ENCODE peak calls at places on chromosomes 4 and X, in six cellular contexts. One of them, this sample, is unnamed. For H3K27me3 and H3K4me1, the result is how much of the 10 kb centered on the place peaks cover.

GRCh38 chrX:43734444-43734843 is 78.3 kb downstream of the MAOA start:
- DNase-seq in body of pancreas: no peak
- DNase-seq in tibial nerve: no peak
- DNase-seq in endothelial cell of umbilical vein: no peak
- DNase-seq in K562: no peak
- DNase-seq in IMR-90: no peak
- DNase-seq in this sample: no peak

GRCh38 chr4:2930135-2930805 is 32.9 kb downstream of the NOP14 start:
- DNase-seq in IMR-90: no peak
- DNase-seq in endothelial cell of umbilical vein: no peak
- DNase-seq in body of pancreas: no peak
- DNase-seq in K562: no peak
- DNase-seq in tibial nerve: no peak
- DNase-seq in this sample: peak

GRCh38 chr4:145083891-145084640 is 13.9 kb downstream of the ANAPC10 start:
- DNase-seq in endothelial cell of umbilical vein: no peak
- DNase-seq in tibial nerve: no peak
- DNase-seq in body of pancreas: no peak
- DNase-seq in K562: no peak
- DNase-seq in IMR-90: peak
- DNase-seq in this sample: no peak

GRCh38 chr4:145482209-145483021 is 762 bp downstream of the SMAD1 start:
- DNase-seq in IMR-90: peak
- DNase-seq in endothelial cell of umbilical vein: peak
- DNase-seq in body of pancreas: peak
- DNase-seq in tibial nerve: peak
- DNase-seq in K562: no peak
- DNase-seq in this sample: peak

GRCh38 chrX:32041181-32041580 is 969.3 kb upstream of the FTHL17 start:
- DNase-seq in IMR-90: no peak
- DNase-seq in K562: no peak
- DNase-seq in body of pancreas: no peak
- DNase-seq in tibial nerve: no peak
- DNase-seq in endothelial cell of umbilical vein: no peak
- DNase-seq in this sample: no peak

GRCh38 chr4:2831611-2832308 is 11.9 kb upstream of the ADD1 start:
- DNase-seq in endothelial cell of umbilical vein: no peak
- DNase-seq in IMR-90: no peak
- DNase-seq in K562: no peak
- DNase-seq in tibial nerve: no peak
- DNase-seq in body of pancreas: peak
- DNase-seq in this sample: no peak

GRCh38 chrX:43940811-43941210 is 32.4 kb downstream of the NDP start:
- DNase-seq in IMR-90: peak
- DNase-seq in tibial nerve: no peak
- DNase-seq in body of pancreas: no peak
- DNase-seq in endothelial cell of umbilical vein: peak
- DNase-seq in K562: no peak
- DNase-seq in this sample: no peak

GRCh38 chrX:139596068-139596467 is 65.5 kb downstream of the F9 start:
- DNase-seq in K562: peak
- DNase-seq in tibial nerve: no peak
- DNase-seq in body of pancreas: no peak
- DNase-seq in IMR-90: no peak
- DNase-seq in endothelial cell of umbilical vein: no peak
- DNase-seq in this sample: no peak

GRCh38 chr4:185004562-185005208 is 13.6 kb upstream of the HELT start:
- DNase-seq in tibial nerve: peak
- DNase-seq in endothelial cell of umbilical vein: no peak
- DNase-seq in IMR-90: no peak
- DNase-seq in body of pancreas: peak
- DNase-seq in K562: no peak
- DNase-seq in this sample: no peak

GRCh38 chr4:66430856-66431255 is 760.6 kb upstream of the EPHA5 start:
- DNase-seq in endothelial cell of umbilical vein: peak
- DNase-seq in IMR-90: peak
- DNase-seq in K562: no peak
- DNase-seq in body of pancreas: no peak
- DNase-seq in tibial nerve: no peak
- DNase-seq in this sample: no peak

GRCh38 chrX:19440713-19441112 is 74.6 kb downstream of the MAP3K15 start:
- DNase-seq in body of pancreas: no peak
- DNase-seq in tibial nerve: no peak
- DNase-seq in IMR-90: peak
- DNase-seq in K562: no peak
- DNase-seq in endothelial cell of umbilical vein: no peak
- DNase-seq in this sample: no peak

GRCh38 chrX:4661771-4662170 is 948.3 kb upstream of the PRKX start:
- DNase-seq in body of pancreas: no peak
- DNase-seq in K562: no peak
- DNase-seq in IMR-90: no peak
- DNase-seq in endothelial cell of umbilical vein: no peak
- DNase-seq in tibial nerve: no peak
- DNase-seq in this sample: no peak

GRCh38 chr4:6466756-6467381 is 5.5 kb downstream of the PPP2R2C start:
- DNase-seq in tibial nerve: no peak
- DNase-seq in endothelial cell of umbilical vein: no peak
- DNase-seq in body of pancreas: no peak
- DNase-seq in IMR-90: no peak
- DNase-seq in K562: no peak
- DNase-seq in this sample: no peak

GRCh38 chr4:6467600-6467999 is 4.8 kb downstream of the PPP2R2C start:
- DNase-seq in body of pancreas: no peak
- DNase-seq in IMR-90: no peak
- DNase-seq in tibial nerve: no peak
- DNase-seq in endothelial cell of umbilical vein: no peak
- DNase-seq in K562: no peak
- DNase-seq in this sample: no peak

GRCh38 chr4:6463311-6464289 is 8.8 kb downstream of the PPP2R2C start:
- DNase-seq in endothelial cell of umbilical vein: no peak
- DNase-seq in K562: no peak
- DNase-seq in body of pancreas: no peak
- DNase-seq in IMR-90: no peak
- DNase-seq in tibial nerve: no peak
- DNase-seq in this sample: no peak

GRCh38 chr4:6464842-6465588 is 7.4 kb downstream of the PPP2R2C start:
- DNase-seq in endothelial cell of umbilical vein: no peak
- DNase-seq in K562: peak
- DNase-seq in IMR-90: no peak
- DNase-seq in tibial nerve: no peak
- DNase-seq in body of pancreas: no peak
- DNase-seq in this sample: no peak

DNA sequence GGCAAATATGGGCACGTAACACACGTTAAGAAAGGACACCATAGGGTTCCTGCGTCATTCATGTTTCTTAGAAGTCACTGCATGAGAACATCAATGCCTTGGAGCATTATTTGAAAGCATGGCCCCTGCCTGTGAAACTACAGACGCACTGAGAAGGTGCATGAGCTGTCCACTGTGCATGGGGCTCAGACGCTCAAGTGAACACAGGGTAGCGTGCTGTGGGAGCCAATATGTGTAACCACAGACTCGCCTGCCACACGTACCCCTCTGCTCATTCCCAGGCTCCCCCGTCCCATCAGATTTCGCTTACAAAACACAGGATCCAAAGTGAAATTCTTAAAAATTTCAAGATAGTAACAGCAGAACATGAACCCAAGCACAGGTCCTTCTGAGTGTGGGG is 6.4 kb downstream of the PPP2R2C start:
- DNase-seq in K562: no peak
- DNase-seq in endothelial cell of umbilical vein: no peak
- DNase-seq in body of pancreas: no peak
- DNase-seq in tibial nerve: no peak
- DNase-seq in IMR-90: no peak
- DNase-seq in this sample: no peak
- H3K27me3 ChIP-seq in K562: under half
- H3K27me3 ChIP-seq in endothelial cell of umbilical vein: under half
- H3K27me3 ChIP-seq in body of pancreas: under half
- H3K27me3 ChIP-seq in tibial nerve: under half
- H3K27me3 ChIP-seq in IMR-90: under half
- H3K27me3 ChIP-seq in this sample: under half

GRCh38 chrX:96684339-96685204 is at the start of gene DIAPH2:
- DNase-seq in body of pancreas: peak
- DNase-seq in IMR-90: peak
- DNase-seq in tibial nerve: peak
- DNase-seq in endothelial cell of umbilical vein: peak
- DNase-seq in K562: no peak
- DNase-seq in this sample: peak
- TF ChIP-seq POLR2A in body of pancreas: peak
- TF ChIP-seq POLR2A in IMR-90: peak
- TF ChIP-seq POLR2A in tibial nerve: peak
- TF ChIP-seq POLR2A in endothelial cell of umbilical vein: no peak
- TF ChIP-seq POLR2A in K562: no peak
- TF ChIP-seq POLR2A in this sample: peak

DNA sequence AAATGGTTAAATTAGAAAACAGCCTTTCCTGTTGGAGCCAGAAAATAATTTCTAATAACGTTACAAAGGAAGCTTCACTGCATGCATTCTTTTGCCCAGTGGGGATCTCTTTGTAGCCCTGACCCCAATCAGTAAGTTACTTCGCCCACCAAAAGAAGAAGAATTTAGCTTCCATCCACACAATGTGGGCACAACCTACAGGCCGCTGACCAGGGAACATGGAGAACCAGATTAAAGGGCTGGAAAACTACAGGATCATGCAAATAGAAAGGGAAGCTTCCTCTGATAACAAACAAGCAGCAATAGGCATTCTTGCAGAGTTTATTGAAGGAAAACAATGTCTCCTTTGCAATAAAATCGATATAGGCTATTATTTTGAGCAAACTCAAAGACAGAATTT is 21.3 kb upstream of the TSPAN5 start:
- DNase-seq in IMR-90: no peak
- DNase-seq in endothelial cell of umbilical vein: peak
- DNase-seq in K562: no peak
- DNase-seq in tibial nerve: no peak
- DNase-seq in body of pancreas: no peak
- DNase-seq in this sample: no peak
- H3K4me1 ChIP-seq in IMR-90: under half
- H3K4me1 ChIP-seq in endothelial cell of umbilical vein: under half
- H3K4me1 ChIP-seq in K562: under half
- H3K4me1 ChIP-seq in tibial nerve: under half
- H3K4me1 ChIP-seq in body of pancreas: under half
- H3K4me1 ChIP-seq in this sample: under half

GRCh38 chr4:13544556-13545393 is 467 bp upstream of the NKX3-2 start:
- DNase-seq in IMR-90: peak
- DNase-seq in endothelial cell of umbilical vein: peak
- DNase-seq in body of pancreas: peak
- DNase-seq in K562: peak
- DNase-seq in tibial nerve: peak
- DNase-seq in this sample: peak
- H3K27me3 ChIP-seq in IMR-90: half or more
- H3K27me3 ChIP-seq in endothelial cell of umbilical vein: half or more
- H3K27me3 ChIP-seq in body of pancreas: under half
- H3K27me3 ChIP-seq in K562: under half
- H3K27me3 ChIP-seq in tibial nerve: under half
- H3K27me3 ChIP-seq in this sample: half or more

GRCh38 chr4:48985976-48986653 is at the start of gene CWH43:
- DNase-seq in tibial nerve: no peak
- DNase-seq in K562: no peak
- DNase-seq in IMR-90: no peak
- DNase-seq in endothelial cell of umbilical vein: no peak
- DNase-seq in body of pancreas: no peak
- DNase-seq in this sample: no peak
- TF ChIP-seq POLR2A in tibial nerve: no peak
- TF ChIP-seq POLR2A in K562: no peak
- TF ChIP-seq POLR2A in IMR-90: no peak
- TF ChIP-seq POLR2A in endothelial cell of umbilical vein: no peak
- TF ChIP-seq POLR2A in body of pancreas: no peak
- TF ChIP-seq POLR2A in this sample: no peak

DNA sequence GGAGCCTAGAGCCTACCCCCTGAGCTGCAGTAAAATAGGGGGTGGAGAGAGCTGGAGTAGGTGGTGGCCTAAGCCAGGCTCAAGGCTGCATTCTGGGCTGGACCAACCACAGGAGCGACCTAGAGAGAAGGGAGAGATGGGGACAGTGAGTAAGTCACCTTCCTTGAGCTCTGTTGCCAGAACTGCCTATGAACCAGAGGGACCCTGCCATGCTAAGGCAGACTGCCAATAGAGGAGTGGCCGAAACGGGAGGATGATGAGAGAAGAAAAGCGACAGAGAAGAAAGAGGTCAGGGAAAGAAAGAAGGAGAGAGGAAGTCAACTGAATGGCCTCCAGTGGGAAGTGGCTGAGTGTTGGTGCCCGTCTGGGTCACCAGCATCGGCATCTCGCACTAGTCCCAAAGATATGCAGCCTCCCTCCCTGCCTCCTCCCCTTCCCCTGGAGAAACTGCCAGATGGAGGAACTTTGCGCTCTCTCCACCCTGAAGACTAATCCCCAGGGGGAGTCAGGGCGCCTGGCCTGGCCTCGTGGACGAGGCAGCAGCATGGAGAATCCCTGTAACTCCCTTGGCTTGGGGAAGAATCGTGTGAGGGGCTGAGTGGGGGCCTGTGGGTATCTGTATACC is 28.8 kb downstream of the ELF4 start:
- DNase-seq in tibial nerve: no peak
- DNase-seq in endothelial cell of umbilical vein: no peak
- DNase-seq in IMR-90: no peak
- DNase-seq in K562: no peak
- DNase-seq in body of pancreas: no peak
- DNase-seq in this sample: no peak
- H3K4me1 ChIP-seq in tibial nerve: under half
- H3K4me1 ChIP-seq in endothelial cell of umbilical vein: under half
- H3K4me1 ChIP-seq in IMR-90: under half
- H3K4me1 ChIP-seq in K562: half or more
- H3K4me1 ChIP-seq in body of pancreas: under half
- H3K4me1 ChIP-seq in this sample: under half

DNA sequence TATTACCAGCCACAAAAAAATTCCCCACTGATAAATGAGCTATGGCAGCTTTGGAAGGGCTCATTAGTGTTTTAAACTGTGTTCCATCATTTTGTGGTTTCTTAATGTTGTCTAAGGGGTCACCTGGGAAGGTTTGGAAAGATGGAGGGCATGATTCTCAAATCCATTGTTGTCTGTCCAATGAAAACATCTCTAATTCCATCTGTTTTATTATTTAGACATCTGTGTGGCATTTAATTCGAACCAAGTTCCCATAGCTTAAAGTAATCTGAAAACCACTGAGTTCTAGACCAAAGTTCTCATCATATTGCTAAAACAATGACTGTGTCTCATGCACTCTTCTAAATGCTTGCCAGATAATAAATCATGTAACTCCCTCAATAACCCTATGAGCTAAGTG is 103.8 kb upstream of the PPP3CA start:
- DNase-seq in tibial nerve: no peak
- DNase-seq in body of pancreas: no peak
- DNase-seq in endothelial cell of umbilical vein: no peak
- DNase-seq in K562: no peak
- DNase-seq in IMR-90: no peak
- DNase-seq in this sample: no peak
- H3K27me3 ChIP-seq in tibial nerve: under half
- H3K27me3 ChIP-seq in body of pancreas: under half
- H3K27me3 ChIP-seq in endothelial cell of umbilical vein: under half
- H3K27me3 ChIP-seq in K562: under half
- H3K27me3 ChIP-seq in IMR-90: under half
- H3K27me3 ChIP-seq in this sample: under half

GRCh38 chr4:4541040-4541631 is 712 bp downstream of the STX18 start:
- DNase-seq in tibial nerve: no peak
- DNase-seq in endothelial cell of umbilical vein: peak
- DNase-seq in IMR-90: peak
- DNase-seq in K562: peak
- DNase-seq in body of pancreas: peak
- DNase-seq in this sample: no peak

GRCh38 chr4:4542824-4543485 is 1.1 kb upstream of the STX18 start:
- DNase-seq in endothelial cell of umbilical vein: no peak
- DNase-seq in K562: no peak
- DNase-seq in body of pancreas: no peak
- DNase-seq in IMR-90: no peak
- DNase-seq in tibial nerve: no peak
- DNase-seq in this sample: no peak

GRCh38 chr4:4541661-4542570 is at the start of gene STX18:
- DNase-seq in K562: peak
- DNase-seq in tibial nerve: peak
- DNase-seq in IMR-90: peak
- DNase-seq in body of pancreas: peak
- DNase-seq in endothelial cell of umbilical vein: peak
- DNase-seq in this sample: peak
- TF ChIP-seq POLR2A in K562: peak
- TF ChIP-seq POLR2A in tibial nerve: peak
- TF ChIP-seq POLR2A in IMR-90: peak
- TF ChIP-seq POLR2A in body of pancreas: peak
- TF ChIP-seq POLR2A in endothelial cell of umbilical vein: peak
- TF ChIP-seq POLR2A in this sample: peak